ENCODE peak calls at places on chromosomes 13 and 19, in eight cellular contexts. A is hepatocyte; M is right lobe of liver; B is AG10803; O is CD8-positive, alpha-beta T cell; U is progenitor cell of endocrine pancreas; L is nephron progenitor cell; J is tibial artery. T is an unnamed sample.

GRCh38 chr13:59960683-59961082 is 203.0 kb downstream of the DIAPH3 start:
- DNase-seq in A (no peak), M (no peak), B (no peak), O (no peak), U (no peak), L (no peak), J (no peak), T (no peak)

GRCh38 chr13:37381502-37381901 is 217.1 kb downstream of the POSTN start:
- DNase-seq in A (no peak), M (no peak), B (no peak), O (no peak), U (no peak), L (no peak), J (no peak), T (no peak)

GRCh38 chr13:101406787-101407186 is 9.5 kb downstream of the NALCN start:
- DNase-seq in A (no peak), M (no peak), B (peak), O (no peak), U (no peak), L (no peak), J (no peak), T (no peak)

GRCh38 chr13:26024558-26024957 is 27.3 kb downstream of the SHISA2 start:
- DNase-seq in A (no peak), M (no peak), B (no peak), O (no peak), U (no peak), L (no peak), J (no peak), T (no peak)

GRCh38 chr13:66926200-66926850 is 303.8 kb downstream of the PCDH9 start:
- DNase-seq in A (no peak), M (no peak), B (no peak), O (no peak), U (no peak), L (no peak), J (no peak), T (no peak)

GRCh38 chr13:27583645-27584044 is 36.7 kb downstream of the LNX2 start:
- DNase-seq in A (no peak), M (no peak), B (peak), O (no peak), U (no peak), L (no peak), J (no peak), T (no peak)

GRCh38 chr19:3224346-3225325 is at the start of gene CELF5:
- DNase-seq in A (peak), M (no peak), B (peak), O (peak), U (peak), L (peak), J (no peak), T (no peak)

GRCh38 chr19:55527197-55528029 is 9.5 kb downstream of the SBK2 start:
- DNase-seq in A (no peak), M (no peak), B (no peak), O (no peak), U (no peak), L (no peak), J (no peak), T (no peak)

GRCh38 chr13:21638319-21639282 is 32.3 kb upstream of the FGF9 start:
- DNase-seq in A (peak), M (no peak), B (peak), O (no peak), U (no peak), L (peak), J (no peak), T (no peak)

GRCh38 chr13:109243311-109243951 is 543.0 kb downstream of the IRS2 start:
- DNase-seq in A (peak), M (no peak), B (peak), O (no peak), U (no peak), L (no peak), J (no peak), T (peak)

GRCh38 chr13:66765559-66765958 is 464.6 kb downstream of the PCDH9 start:
- DNase-seq in A (no peak), M (no peak), B (no peak), O (no peak), U (no peak), L (no peak), J (no peak), T (no peak)

GRCh38 chr13:46831588-46832194 is 34.7 kb upstream of the ESD start:
- DNase-seq in A (peak), M (no peak), B (peak), O (no peak), U (peak), L (peak), J (no peak), T (peak)

GRCh38 chr19:18975011-18975410 is 34.0 kb upstream of the HOMER3 start:
- DNase-seq in A (no peak), M (no peak), B (no peak), O (no peak), U (no peak), L (no peak), J (no peak), T (no peak)

GRCh38 chr19:31385744-31386143 is 36.5 kb upstream of the TSHZ3 start:
- DNase-seq in A (no peak), M (no peak), B (no peak), O (no peak), U (no peak), L (no peak), J (no peak), T (no peak)

GRCh38 chr13:50518791-50519201 is 324.7 kb downstream of the DLEU7 start:
- DNase-seq in A (no peak), M (peak), B (no peak), O (no peak), U (no peak), L (no peak), J (no peak), T (no peak)

GRCh38 chr13:100540621-100541020 is 48.0 kb downstream of the GGACT start:
- DNase-seq in A (no peak), M (no peak), B (no peak), O (no peak), U (no peak), L (no peak), J (peak), T (no peak)

GRCh38 chr13:51926528-51926885 is 64.7 kb downstream of the CCDC70 start:
- DNase-seq in A (no peak), M (no peak), B (no peak), O (no peak), U (no peak), L (no peak), J (no peak), T (no peak)

GRCh38 chr13:44172411-44172810 is 201.2 kb upstream of the SERP2 start:
- DNase-seq in A (no peak), M (no peak), B (peak), O (no peak), U (no peak), L (no peak), J (no peak), T (no peak)

GRCh38 chr13:44174769-44175425 is 198.7 kb upstream of the SERP2 start:
- DNase-seq in A (peak), M (no peak), B (peak), O (no peak), U (no peak), L (no peak), J (no peak), T (no peak)

GRCh38 chr13:44171861-44172260 is 201.8 kb upstream of the SERP2 start:
- DNase-seq in A (no peak), M (no peak), B (no peak), O (no peak), U (no peak), L (no peak), J (no peak), T (no peak)

GRCh38 chr13:44180876-44181536 is 192.6 kb upstream of the SERP2 start:
- DNase-seq in A (no peak), M (no peak), B (no peak), O (no peak), U (no peak), L (no peak), J (no peak), T (no peak)

DNA sequence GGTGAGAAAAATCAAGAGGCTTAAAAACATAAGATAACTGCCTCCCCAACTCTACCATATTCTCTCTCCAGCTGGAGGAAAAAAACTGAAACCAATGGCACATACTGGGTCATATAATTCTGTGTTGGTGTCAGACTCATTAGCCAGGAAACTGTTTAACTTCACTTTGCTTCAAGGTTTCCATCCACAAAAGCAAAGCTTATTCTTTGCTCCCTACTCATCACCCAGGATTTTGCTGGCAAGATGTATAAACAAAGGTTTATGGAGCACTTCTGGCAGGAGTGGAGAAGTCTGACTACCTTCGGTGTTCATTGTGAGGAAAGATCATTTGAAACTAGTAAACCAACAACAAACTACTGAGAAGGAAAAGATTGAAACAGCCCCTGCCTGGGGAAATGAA is 197.5 kb upstream of the SERP2 start:
- DNase-seq in A (no peak), M (no peak), B (no peak), O (no peak), U (no peak), L (no peak), J (no peak), T (no peak)
- TF ChIP-seq CTCF in A (no peak), M (no peak), B (no peak), O (no peak), U (no peak), L (no peak), J (no peak), T (no peak)

DNA sequence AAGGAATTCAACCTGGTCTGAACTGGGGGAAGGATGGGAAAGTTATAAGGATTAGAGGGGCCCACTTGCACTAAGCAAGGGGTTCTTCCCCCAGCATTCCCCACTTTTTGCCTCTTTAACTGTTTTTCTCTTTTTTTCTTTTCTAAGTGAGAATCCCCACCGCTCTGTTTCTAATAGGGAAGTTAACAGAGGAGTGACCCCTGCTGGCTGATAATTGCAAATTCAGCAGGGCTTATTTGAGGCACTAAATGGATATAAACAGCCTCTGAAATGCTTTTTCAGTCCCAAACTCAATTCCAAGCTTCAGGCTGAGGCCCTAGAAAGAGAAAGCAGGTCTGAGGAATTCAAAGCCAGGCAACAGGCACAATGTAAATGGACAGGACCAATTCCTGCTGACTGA is 38.2 kb upstream of the CEACAM21 start:
- DNase-seq in A (no peak), M (no peak), B (peak), O (no peak), U (no peak), L (no peak), J (no peak), T (no peak)
- TF ChIP-seq CTCF in A (no peak), M (peak), B (peak), O (no peak), U (peak), L (no peak), J (no peak), T (peak)

DNA sequence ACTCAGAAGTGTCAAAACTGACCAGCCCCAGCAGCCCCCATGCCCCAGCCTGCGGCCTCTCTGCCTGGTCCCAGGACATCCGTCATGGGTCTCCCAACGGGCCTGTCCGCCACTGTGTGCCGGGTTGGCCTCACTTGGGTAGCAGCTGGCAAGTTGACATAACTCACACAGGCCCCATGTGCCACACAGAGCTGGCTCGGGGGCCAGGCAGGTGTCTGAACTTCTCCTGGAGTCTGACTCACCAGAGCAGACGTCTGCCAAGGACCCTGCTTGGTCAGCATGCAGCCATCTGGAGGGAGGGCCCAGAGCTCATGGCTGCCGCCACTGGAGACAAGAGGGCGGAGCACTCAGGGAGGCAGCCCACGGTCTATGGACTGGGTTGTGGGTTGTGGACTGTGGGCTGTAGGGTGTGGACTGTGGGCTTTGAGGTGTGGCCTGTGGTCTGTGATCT is 32.0 kb upstream of the TMEM255B start:
- DNase-seq in A (no peak), M (peak), B (peak), O (no peak), U (no peak), L (no peak), J (no peak), T (no peak)
- TF ChIP-seq CTCF in A (no peak), M (no peak), B (no peak), O (no peak), U (no peak), L (no peak), J (no peak), T (no peak)

GRCh38 chr13:98129059-98129741 is 13.7 kb upstream of the FARP1 start:
- DNase-seq in A (no peak), M (no peak), B (peak), O (no peak), U (no peak), L (no peak), J (no peak), T (no peak)
- TF ChIP-seq CTCF in A (no peak), M (no peak), B (no peak), O (no peak), U (no peak), L (no peak), J (no peak), T (no peak)

GRCh38 chr19:8884416-8884815 is 52.2 kb downstream of the MBD3L1 start:
- DNase-seq in A (no peak), M (no peak), B (no peak), O (no peak), U (no peak), L (no peak), J (no peak), T (no peak)
- TF ChIP-seq CTCF in A (no peak), M (no peak), B (no peak), O (no peak), U (no peak), L (no peak), J (no peak), T (no peak)

GRCh38 chr19:46435009-46435408 is 6.3 kb upstream of the PNMA8C start:
- DNase-seq in A (no peak), M (no peak), B (no peak), O (no peak), U (no peak), L (no peak), J (no peak), T (no peak)

GRCh38 chr19:46428278-46429141 is at the start of gene PNMA8C:
- DNase-seq in A (peak), M (peak), B (peak), O (peak), U (peak), L (peak), J (peak), T (no peak)

GRCh38 chr19:46429999-46430398 is 1.3 kb upstream of the PNMA8C start:
- DNase-seq in A (no peak), M (no peak), B (no peak), O (no peak), U (no peak), L (no peak), J (no peak), T (no peak)

GRCh38 chr19:46427518-46427917 is 1.2 kb downstream of the PNMA8C start:
- DNase-seq in A (no peak), M (no peak), B (no peak), O (no peak), U (no peak), L (no peak), J (no peak), T (no peak)

GRCh38 chr19:46431824-46432223 is 3.1 kb upstream of the PNMA8C start:
- DNase-seq in A (no peak), M (no peak), B (no peak), O (no peak), U (no peak), L (no peak), J (no peak), T (no peak)
- TF ChIP-seq CTCF in A (no peak), M (no peak), B (peak), O (no peak), U (peak), L (no peak), J (no peak), T (peak)

GRCh38 chr19:5585461-5586299 is 17.9 kb upstream of the TINCR start:
- DNase-seq in A (no peak), M (peak), B (no peak), O (no peak), U (no peak), L (peak), J (no peak), T (no peak)
- TF ChIP-seq CTCF in A (no peak), M (no peak), B (no peak), O (no peak), U (no peak), L (no peak), J (no peak), T (no peak)

GRCh38 chr19:51339687-51340656 is 2.0 kb downstream of the VSIG10L start:
- DNase-seq in A (peak), M (peak), B (peak), O (peak), U (peak), L (peak), J (peak), T (peak)
- TF ChIP-seq CTCF in A (no peak), M (peak), B (no peak), O (no peak), U (peak), L (no peak), J (peak), T (no peak)